ENCODE peak calls at places on chromosomes 2 and 18, in four cellular contexts. J is thoracic aorta, X is uterus, G is cardiac muscle cell. W is an unnamed sample.

GRCh38 chr2:200239216-200239615 is 67.3 kb upstream of the SPATS2L start:
- DNase-seq in J (no peak), X (no peak), G (no peak), W (no peak)

GRCh38 chr2:31287681-31288080 is 53.7 kb downstream of the EHD3 start:
- DNase-seq in G (no peak), X (no peak), J (no peak), W (no peak)

GRCh38 chr2:16151281-16151570 is 210.9 kb downstream of the MYCN start:
- DNase-seq in J (no peak), G (no peak), X (no peak), W (no peak)

GRCh38 chr2:27889774-27890145 is 427 bp downstream of the RBKS start:
- DNase-seq in X (peak; percentile 32), J (no peak), G (no peak), W (peak; percentile 41)

GRCh38 chr2:97935719-97936161 is 60.0 kb downstream of the TMEM131 start:
- DNase-seq in G (peak; percentile 29), X (no peak), J (no peak), W (peak; percentile 45)

GRCh38 chr2:33437297-33437696 is 39.2 kb upstream of the RASGRP3 start:
- DNase-seq in J (no peak), X (no peak), G (no peak), W (no peak)

GRCh38 chr18:23283933-23284430 is 148.7 kb downstream of the CABLES1 start:
- DNase-seq in J (no peak), G (no peak), X (no peak), W (peak; percentile 3)

GRCh38 chr2:100731535-100731981 is 88.4 kb upstream of the NPAS2 start:
- DNase-seq in J (no peak), G (no peak), X (no peak), W (no peak)

GRCh38 chr2:24158131-24158530 is 16.7 kb upstream of the FAM228A start:
- DNase-seq in J (no peak), G (no peak), X (no peak), W (no peak)

GRCh38 chr2:147487286-147487979 is 357.4 kb upstream of the ACVR2A start:
- DNase-seq in J (no peak), X (no peak), G (peak; percentile 28), W (peak; percentile 5)

GRCh38 chr2:5409925-5410360 is 282.2 kb upstream of the SOX11 start:
- DNase-seq in X (no peak), J (no peak), G (peak; percentile 33), W (no peak)

GRCh38 chr18:24108621-24109020 is 30.2 kb upstream of the CABYR start:
- DNase-seq in G (no peak), J (no peak), X (no peak), W (no peak)

GRCh38 chr18:50749945-50750344 is 69.9 kb downstream of the MRO start:
- DNase-seq in X (no peak), J (no peak), G (no peak), W (no peak)

GRCh38 chr18:74282359-74283254 is 9.2 kb downstream of the CYB5A start:
- DNase-seq in X (no peak), J (no peak), G (no peak), W (peak; percentile 49)

GRCh38 chr2:100759901-100760300 is 60.0 kb upstream of the NPAS2 start:
- DNase-seq in J (no peak), X (no peak), G (no peak), W (no peak)

GRCh38 chr18:43465483-43465882 is 188.2 kb upstream of the SYT4 start:
- DNase-seq in J (no peak), G (no peak), X (no peak), W (no peak)

GRCh38 chr18:829432-829831 is 17.4 kb upstream of the YES1 start:
- DNase-seq in J (no peak), G (no peak), X (no peak), W (no peak)

GRCh38 chr2:106104332-106105062 is 89.6 kb downstream of the UXS1 start:
- DNase-seq in J (no peak), G (peak; percentile 78), X (peak; percentile 58), W (peak; percentile 77)

GRCh38 chr2:71702971-71703898 is 249.9 kb downstream of the DYSF start:
- DNase-seq in X (no peak), G (no peak), J (no peak), W (no peak)

GRCh38 chr2:231556981-231557380 is 26.7 kb upstream of the NMUR1 start:
- DNase-seq in X (no peak), G (no peak), J (no peak), W (no peak)

GRCh38 chr2:158990397-158991209 is 22.2 kb downstream of the TANC1 start:
- DNase-seq in X (no peak), G (no peak), J (no peak), W (no peak)

GRCh38 chr2:207503234-207503633 is 26.5 kb upstream of the CREB1 start:
- DNase-seq in J (no peak), G (peak; percentile 11), X (no peak), W (no peak)

GRCh38 chr18:13455960-13456471 is 237.5 kb downstream of the LDLRAD4 start:
- DNase-seq in G (no peak), J (no peak), X (no peak), W (no peak)

GRCh38 chr2:69437751-69438154 is 518 bp upstream of the NFU1 start:
- DNase-seq in G (no peak), X (peak; percentile 67), J (peak; percentile 10), W (no peak)

GRCh38 chr18:22667616-22668422 is 250.1 kb upstream of the CTAGE1 start:
- DNase-seq in X (peak; percentile 57), J (no peak), G (no peak), W (no peak)

GRCh38 chr2:62940697-62941096 is 109.9 kb upstream of the OTX1 start:
- DNase-seq in G (no peak), J (no peak), X (no peak), W (no peak)

GRCh38 chr2:20424300-20425290 is 22.3 kb upstream of the RHOB start:
- DNase-seq in X (peak; percentile 21), J (no peak), G (no peak), W (no peak)

GRCh38 chr2:212364586-212364985 is 174.0 kb downstream of the ERBB4 start:
- DNase-seq in G (no peak), J (no peak), X (no peak), W (no peak)

GRCh38 chr18:49471532-49471931 is 11.1 kb upstream of the DYM start:
- DNase-seq in J (no peak), X (no peak), G (no peak), W (no peak)

GRCh38 chr2:25711641-25712369 is 38.4 kb upstream of the DTNB start:
- DNase-seq in J (no peak), G (peak; percentile 5), X (no peak), W (no peak)

GRCh38 chr2:120205901-120206581 is 17.2 kb downstream of the TMEM185B start:
- DNase-seq in G (peak; percentile 23), X (no peak), J (no peak), W (peak; percentile 22)

GRCh38 chr2:179543361-179543901 is 278.8 kb upstream of the SESTD1 start:
- DNase-seq in X (no peak), J (no peak), G (no peak), W (peak; percentile 77)

GRCh38 chr2:151261240-151261976 is at the start of gene RBM43:
- DNase-seq in G (peak; percentile 76), J (peak; percentile 66), X (peak; percentile 94), W (peak; percentile 87)
- TF ChIP-seq CTCF in G (peak; percentile 4), J (no peak), X (no peak), W (peak; percentile 16)

DNA sequence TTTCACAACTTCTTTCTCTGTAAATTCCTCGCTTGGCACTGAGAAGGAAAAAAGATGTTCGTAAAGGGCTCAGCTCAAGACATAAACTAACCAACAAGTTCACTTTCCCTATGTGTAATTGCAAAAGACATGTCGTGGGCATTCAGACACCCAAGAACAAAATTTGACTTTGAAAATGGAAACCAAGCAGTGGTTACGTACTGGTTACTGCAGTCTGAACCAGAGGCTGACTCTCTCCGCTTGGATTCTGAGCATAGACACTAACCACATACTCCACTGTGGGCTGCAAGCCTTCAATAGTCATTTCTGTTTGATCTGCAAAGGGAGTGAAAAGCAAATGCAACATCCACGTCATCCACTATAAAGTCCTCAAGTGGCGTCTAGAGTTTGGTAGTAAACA is 53.9 kb downstream of the FN1 start:
- DNase-seq in X (no peak), G (no peak), J (no peak), W (no peak)
- H3K36me3 ChIP-seq in X (no peaks in the 10 kb centered on the region), G (peaks cover 47% of the 10 kb centered on the region), J (peaks cover 81% of the 10 kb centered on the region), W (peaks cover 11% of the 10 kb centered on the region)

GRCh38 chr2:55914786-55915185 is 8.8 kb downstream of the EFEMP1 start:
- DNase-seq in X (no peak), G (no peak), J (no peak), W (no peak)
- H3K4me3 ChIP-seq in X (no peak overlapping the region), G (no peak overlapping the region), J (peak overlapping the region; percentile 54), W (no peak overlapping the region)

DNA sequence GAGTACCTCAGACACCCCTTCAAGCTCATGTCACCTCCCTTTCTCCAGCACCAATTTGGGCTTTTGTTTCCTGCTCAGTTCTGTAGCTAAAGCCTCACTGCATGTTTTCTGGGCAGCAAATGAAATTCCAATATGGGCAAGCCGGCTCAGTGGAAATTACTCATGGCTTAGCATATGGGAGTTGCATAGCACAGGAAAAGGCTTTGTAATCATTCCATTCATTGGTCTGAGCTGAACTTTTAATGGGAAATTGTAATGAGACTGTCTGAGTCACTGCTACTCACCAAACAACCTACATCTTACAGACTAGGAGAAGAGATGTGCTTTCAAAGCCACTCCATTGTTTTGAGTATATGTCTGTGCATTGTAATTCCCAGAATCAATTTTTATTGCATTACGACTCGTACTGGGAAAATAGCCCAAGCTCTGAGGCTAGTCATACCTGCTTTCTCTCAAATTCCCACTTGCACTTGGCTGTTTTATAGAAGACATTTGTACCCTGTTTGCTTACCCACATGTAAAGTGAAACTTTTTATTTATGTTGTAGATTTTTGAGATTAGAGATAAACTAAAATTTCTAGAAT is 139.5 kb upstream of the LRATD1 start:
- DNase-seq in J (no peak), G (no peak), X (no peak), W (no peak)
- TF ChIP-seq CTCF in J (no peak), G (no peak), X (no peak), W (no peak)